ENCODE peak calls at places on chromosomes 3 and 15, in eight cellular contexts. One of them, this sample, is unnamed. For H3K36me3, the result is how much of the 10 kb centered on the place peaks cover.

GRCh38 chr3:127458698-127459097 is 131.8 kb downstream of the TPRA1 start:
- DNase-seq in pancreas: no peak
- DNase-seq in HCT116: no peak
- DNase-seq in A673: peak
- DNase-seq in fibroblast of lung: peak
- DNase-seq in RWPE2: no peak
- DNase-seq in IMR-90: no peak
- DNase-seq in OCI-LY7: peak
- DNase-seq in this sample: no peak

GRCh38 chr3:25266677-25267076 is 161.4 kb upstream of the RARB start:
- DNase-seq in pancreas: no peak
- DNase-seq in HCT116: no peak
- DNase-seq in A673: no peak
- DNase-seq in fibroblast of lung: no peak
- DNase-seq in RWPE2: no peak
- DNase-seq in IMR-90: no peak
- DNase-seq in OCI-LY7: no peak
- DNase-seq in this sample: no peak

GRCh38 chr3:43406637-43407023 is 120.3 kb downstream of the SNRK start:
- DNase-seq in pancreas: no peak
- DNase-seq in HCT116: no peak
- DNase-seq in A673: no peak
- DNase-seq in fibroblast of lung: no peak
- DNase-seq in RWPE2: no peak
- DNase-seq in IMR-90: no peak
- DNase-seq in OCI-LY7: no peak
- DNase-seq in this sample: no peak

GRCh38 chr3:45568848-45569247 is 25.7 kb upstream of the LIMD1 start:
- DNase-seq in pancreas: no peak
- DNase-seq in HCT116: no peak
- DNase-seq in A673: no peak
- DNase-seq in fibroblast of lung: no peak
- DNase-seq in RWPE2: no peak
- DNase-seq in IMR-90: no peak
- DNase-seq in OCI-LY7: no peak
- DNase-seq in this sample: no peak

GRCh38 chr15:52496776-52497470 is 31.8 kb downstream of the MYO5A start:
- DNase-seq in pancreas: no peak
- DNase-seq in HCT116: peak
- DNase-seq in A673: no peak
- DNase-seq in fibroblast of lung: peak
- DNase-seq in RWPE2: no peak
- DNase-seq in IMR-90: peak
- DNase-seq in OCI-LY7: no peak
- DNase-seq in this sample: no peak

GRCh38 chr15:39300451-39301153 is 280.3 kb upstream of the THBS1 start:
- DNase-seq in pancreas: no peak
- DNase-seq in HCT116: no peak
- DNase-seq in A673: no peak
- DNase-seq in fibroblast of lung: peak
- DNase-seq in RWPE2: no peak
- DNase-seq in IMR-90: peak
- DNase-seq in OCI-LY7: no peak
- DNase-seq in this sample: no peak

GRCh38 chr3:196322-197153 is at the start of gene CHL1:
- DNase-seq in pancreas: no peak
- DNase-seq in HCT116: no peak
- DNase-seq in A673: no peak
- DNase-seq in fibroblast of lung: no peak
- DNase-seq in RWPE2: no peak
- DNase-seq in IMR-90: no peak
- DNase-seq in OCI-LY7: no peak
- DNase-seq in this sample: no peak

GRCh38 chr3:122351612-122352011 is 26.6 kb downstream of the CSTA start:
- DNase-seq in pancreas: no peak
- DNase-seq in HCT116: no peak
- DNase-seq in A673: no peak
- DNase-seq in fibroblast of lung: no peak
- DNase-seq in RWPE2: no peak
- DNase-seq in IMR-90: no peak
- DNase-seq in OCI-LY7: no peak
- DNase-seq in this sample: no peak

GRCh38 chr3:127671523-127672428 is 976 bp upstream of the ABTB1 start:
- DNase-seq in pancreas: peak
- DNase-seq in HCT116: no peak
- DNase-seq in A673: peak
- DNase-seq in fibroblast of lung: peak
- DNase-seq in RWPE2: no peak
- DNase-seq in IMR-90: no peak
- DNase-seq in OCI-LY7: peak
- DNase-seq in this sample: no peak

GRCh38 chr3:102979682-102980378 is 545.0 kb downstream of the ZPLD1 start:
- DNase-seq in pancreas: peak
- DNase-seq in HCT116: peak
- DNase-seq in A673: no peak
- DNase-seq in fibroblast of lung: peak
- DNase-seq in RWPE2: peak
- DNase-seq in IMR-90: peak
- DNase-seq in OCI-LY7: no peak
- DNase-seq in this sample: peak

GRCh38 chr15:65054333-65055200 is 9.4 kb downstream of the SLC51B start:
- DNase-seq in pancreas: peak
- DNase-seq in HCT116: peak
- DNase-seq in A673: peak
- DNase-seq in fibroblast of lung: peak
- DNase-seq in RWPE2: no peak
- DNase-seq in IMR-90: peak
- DNase-seq in OCI-LY7: peak
- DNase-seq in this sample: peak

GRCh38 chr15:78242128-78242527 is 7.8 kb upstream of the ACSBG1 start:
- DNase-seq in pancreas: no peak
- DNase-seq in HCT116: no peak
- DNase-seq in A673: peak
- DNase-seq in fibroblast of lung: no peak
- DNase-seq in RWPE2: peak
- DNase-seq in IMR-90: no peak
- DNase-seq in OCI-LY7: peak
- DNase-seq in this sample: peak

GRCh38 chr15:79680721-79681120 is 216.1 kb downstream of the MTHFS start:
- DNase-seq in pancreas: no peak
- DNase-seq in HCT116: no peak
- DNase-seq in A673: peak
- DNase-seq in fibroblast of lung: peak
- DNase-seq in RWPE2: peak
- DNase-seq in IMR-90: peak
- DNase-seq in OCI-LY7: no peak
- DNase-seq in this sample: no peak

GRCh38 chr3:157921271-157921670 is 184.9 kb downstream of the SHOX2 start:
- DNase-seq in pancreas: no peak
- DNase-seq in HCT116: no peak
- DNase-seq in A673: no peak
- DNase-seq in fibroblast of lung: no peak
- DNase-seq in RWPE2: no peak
- DNase-seq in IMR-90: no peak
- DNase-seq in OCI-LY7: no peak
- DNase-seq in this sample: no peak

GRCh38 chr3:78838362-78838761 is 929.4 kb downstream of the ROBO1 start:
- DNase-seq in pancreas: no peak
- DNase-seq in HCT116: no peak
- DNase-seq in A673: no peak
- DNase-seq in fibroblast of lung: no peak
- DNase-seq in RWPE2: no peak
- DNase-seq in IMR-90: no peak
- DNase-seq in OCI-LY7: no peak
- DNase-seq in this sample: peak

GRCh38 chr15:39497759-39498565 is 82.9 kb upstream of the THBS1 start:
- DNase-seq in pancreas: no peak
- DNase-seq in HCT116: no peak
- DNase-seq in A673: no peak
- DNase-seq in fibroblast of lung: no peak
- DNase-seq in RWPE2: no peak
- DNase-seq in IMR-90: no peak
- DNase-seq in OCI-LY7: no peak
- DNase-seq in this sample: no peak

GRCh38 chr3:142353571-142353970 is 94.3 kb downstream of the XRN1 start:
- DNase-seq in pancreas: no peak
- DNase-seq in HCT116: no peak
- DNase-seq in A673: no peak
- DNase-seq in fibroblast of lung: peak
- DNase-seq in RWPE2: no peak
- DNase-seq in IMR-90: peak
- DNase-seq in OCI-LY7: no peak
- DNase-seq in this sample: no peak

GRCh38 chr3:142359367-142359766 is 88.5 kb downstream of the XRN1 start:
- DNase-seq in pancreas: no peak
- DNase-seq in HCT116: no peak
- DNase-seq in A673: no peak
- DNase-seq in fibroblast of lung: no peak
- DNase-seq in RWPE2: no peak
- DNase-seq in IMR-90: no peak
- DNase-seq in OCI-LY7: no peak
- DNase-seq in this sample: no peak

GRCh38 chr3:142355692-142356091 is 92.1 kb downstream of the XRN1 start:
- DNase-seq in pancreas: no peak
- DNase-seq in HCT116: no peak
- DNase-seq in A673: no peak
- DNase-seq in fibroblast of lung: no peak
- DNase-seq in RWPE2: no peak
- DNase-seq in IMR-90: no peak
- DNase-seq in OCI-LY7: no peak
- DNase-seq in this sample: no peak

GRCh38 chr3:142356818-142357217 is 91.0 kb downstream of the XRN1 start:
- DNase-seq in pancreas: no peak
- DNase-seq in HCT116: no peak
- DNase-seq in A673: no peak
- DNase-seq in fibroblast of lung: no peak
- DNase-seq in RWPE2: no peak
- DNase-seq in IMR-90: no peak
- DNase-seq in OCI-LY7: no peak
- DNase-seq in this sample: no peak

GRCh38 chr3:142354076-142354475 is 93.8 kb downstream of the XRN1 start:
- DNase-seq in pancreas: no peak
- DNase-seq in HCT116: no peak
- DNase-seq in A673: no peak
- DNase-seq in fibroblast of lung: peak
- DNase-seq in RWPE2: no peak
- DNase-seq in IMR-90: no peak
- DNase-seq in OCI-LY7: no peak
- DNase-seq in this sample: no peak
- H3K36me3 ChIP-seq in pancreas: under half
- H3K36me3 ChIP-seq in HCT116: under half
- H3K36me3 ChIP-seq in A673: under half
- H3K36me3 ChIP-seq in fibroblast of lung: under half
- H3K36me3 ChIP-seq in RWPE2: half or more
- H3K36me3 ChIP-seq in IMR-90: under half
- H3K36me3 ChIP-seq in OCI-LY7: half or more
- H3K36me3 ChIP-seq in this sample: under half

DNA sequence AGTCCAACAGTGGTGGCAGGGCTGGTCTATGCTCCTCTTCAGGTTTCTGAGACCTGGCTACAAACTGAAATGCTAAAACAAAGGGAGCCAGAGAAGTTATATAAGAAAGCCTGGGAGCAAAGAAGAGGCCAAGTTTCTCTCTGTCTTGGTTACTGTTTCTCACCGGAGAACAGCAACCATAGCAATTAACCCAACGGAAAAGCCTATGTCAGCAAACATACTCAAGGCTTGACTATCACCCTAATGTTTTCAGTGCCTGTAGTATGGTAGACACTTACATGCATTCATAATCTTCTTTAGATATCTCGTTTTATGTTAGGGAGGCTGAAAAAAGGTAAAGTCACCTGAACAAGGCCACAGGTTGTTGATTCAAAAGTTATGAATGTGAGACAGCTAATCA is 86.3 kb upstream of the CLSTN2 start:
- DNase-seq in pancreas: no peak
- DNase-seq in HCT116: no peak
- DNase-seq in A673: no peak
- DNase-seq in fibroblast of lung: no peak
- DNase-seq in RWPE2: no peak
- DNase-seq in IMR-90: no peak
- DNase-seq in OCI-LY7: no peak
- DNase-seq in this sample: no peak
- TF ChIP-seq CTCF in pancreas: no peak
- TF ChIP-seq CTCF in HCT116: no peak
- TF ChIP-seq CTCF in A673: no peak
- TF ChIP-seq CTCF in fibroblast of lung: no peak
- TF ChIP-seq CTCF in RWPE2: no peak
- TF ChIP-seq CTCF in IMR-90: no peak
- TF ChIP-seq CTCF in OCI-LY7: no peak
- TF ChIP-seq CTCF in this sample: no peak

DNA sequence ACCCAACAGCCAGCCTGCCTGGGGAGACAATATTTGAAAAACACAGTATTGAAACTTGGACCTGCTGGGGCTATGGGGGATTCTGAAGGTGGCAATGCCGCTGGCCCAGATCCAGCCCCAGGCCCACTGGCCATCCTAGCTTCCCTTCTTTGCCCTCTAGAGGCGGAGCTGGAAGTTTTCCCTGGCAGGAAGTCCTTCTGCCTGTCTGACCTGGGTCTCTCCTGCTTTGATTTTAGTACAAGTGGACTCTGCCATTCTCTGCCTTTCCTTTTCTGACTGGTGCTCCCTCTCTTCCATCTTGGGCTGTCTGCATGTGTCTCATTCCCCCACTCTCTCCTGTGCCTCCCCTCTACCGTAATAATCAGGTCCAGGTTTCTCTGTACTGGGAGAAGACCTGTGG is 3.6 kb downstream of the SEMA3F start:
- DNase-seq in pancreas: no peak
- DNase-seq in HCT116: no peak
- DNase-seq in A673: no peak
- DNase-seq in fibroblast of lung: no peak
- DNase-seq in RWPE2: no peak
- DNase-seq in IMR-90: no peak
- DNase-seq in OCI-LY7: no peak
- DNase-seq in this sample: no peak
- H3K4me3 ChIP-seq in pancreas: no peak
- H3K4me3 ChIP-seq in HCT116: no peak
- H3K4me3 ChIP-seq in A673: no peak
- H3K4me3 ChIP-seq in fibroblast of lung: no peak
- H3K4me3 ChIP-seq in RWPE2: no peak
- H3K4me3 ChIP-seq in IMR-90: no peak
- H3K4me3 ChIP-seq in OCI-LY7: no peak
- H3K4me3 ChIP-seq in this sample: no peak

DNA sequence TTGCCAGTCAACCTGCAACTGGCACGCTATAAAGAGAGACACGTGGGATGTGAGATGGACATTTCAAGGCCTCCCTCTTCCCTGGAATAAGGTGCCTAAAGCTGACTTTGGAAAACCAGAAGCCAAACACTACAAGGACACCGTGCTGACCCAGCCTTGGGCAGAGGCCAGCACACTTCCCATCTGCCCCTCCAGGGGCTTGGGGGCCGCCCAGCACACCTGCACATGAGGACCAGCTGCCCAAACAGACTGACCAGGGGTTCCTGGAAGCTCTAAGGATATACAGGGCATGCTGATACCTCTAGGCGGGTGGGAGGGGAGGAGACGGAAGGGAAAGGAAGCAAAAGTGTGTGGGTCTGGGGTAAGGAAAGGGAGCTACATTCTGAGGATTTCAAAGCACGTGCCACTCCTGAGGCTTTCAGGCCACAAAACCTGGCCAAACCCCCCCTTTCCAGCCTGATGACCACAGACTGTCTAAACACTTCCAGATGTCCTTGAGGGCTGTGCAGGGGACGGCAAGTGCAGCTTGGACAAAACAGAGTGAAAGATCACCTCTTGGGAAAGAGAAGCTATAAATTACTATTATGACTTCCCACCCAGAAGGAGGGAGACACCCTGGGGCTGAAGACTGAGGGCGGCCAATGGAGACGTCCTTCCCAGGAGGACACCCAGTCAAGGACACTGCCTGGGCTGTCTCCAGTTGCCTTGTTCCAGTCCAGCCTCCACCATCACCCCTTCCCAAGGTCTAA is 57.9 kb downstream of the ADCY5 start:
- DNase-seq in pancreas: no peak
- DNase-seq in HCT116: no peak
- DNase-seq in A673: no peak
- DNase-seq in fibroblast of lung: peak
- DNase-seq in RWPE2: no peak
- DNase-seq in IMR-90: no peak
- DNase-seq in OCI-LY7: no peak
- DNase-seq in this sample: no peak
- H3K36me3 ChIP-seq in pancreas: under half
- H3K36me3 ChIP-seq in HCT116: under half
- H3K36me3 ChIP-seq in A673: under half
- H3K36me3 ChIP-seq in fibroblast of lung: under half
- H3K36me3 ChIP-seq in RWPE2: under half
- H3K36me3 ChIP-seq in IMR-90: under half
- H3K36me3 ChIP-seq in OCI-LY7: under half
- H3K36me3 ChIP-seq in this sample: under half

This sample was measured in BE2C.